ENCODE peak calls at places on chromosomes 7 and 10, in eight cellular contexts. P, Q, I, W, C, J, X and Z are unnamed samples. For H3K4me1, the result is how much of the 10 kb centered on the place peaks cover.

GRCh38 chr10:79082631-79083581 is 14.1 kb downstream of the ZMIZ1 start:
- DNase-seq in X (peak), Q (no peak), W (no peak), P (no peak), C (no peak), J (no peak), I (no peak), Z (no peak)

GRCh38 chr10:52779541-52780390 is 7.2 kb upstream of the MBL2 start:
- DNase-seq in X (peak), J (peak), I (no peak), Q (peak), P (peak), W (peak), C (no peak), Z (peak)

GRCh38 chr7:158541330-158542010 is 46.2 kb downstream of the PTPRN2 start:
- DNase-seq in Q (no peak), P (no peak), W (no peak), I (no peak), J (no peak), C (no peak), X (peak), Z (no peak)

GRCh38 chr10:36681751-36682633 is 443.4 kb upstream of the ANKRD30A start:
- DNase-seq in P (no peak), X (no peak), W (no peak), Q (no peak), C (no peak), J (no peak), I (no peak), Z (no peak)

GRCh38 chr7:101746311-101746710 is 71.1 kb upstream of the CUX1 start:
- DNase-seq in J (no peak), X (peak), C (no peak), I (no peak), P (no peak), W (no peak), Q (no peak), Z (no peak)

GRCh38 chr10:114857922-114858629 is 36.5 kb downstream of the FHIP2A start:
- DNase-seq in C (no peak), P (no peak), I (no peak), J (no peak), Q (no peak), W (no peak), X (no peak), Z (no peak)

GRCh38 chr7:111255576-111255975 is 164.6 kb downstream of the LRRN3 start:
- DNase-seq in W (no peak), C (no peak), P (no peak), J (no peak), I (no peak), Q (no peak), X (no peak), Z (no peak)

GRCh38 chr7:20741801-20742200 is 44.9 kb downstream of the SP8 start:
- DNase-seq in X (no peak), Q (no peak), C (no peak), I (no peak), P (no peak), J (no peak), W (no peak), Z (no peak)

GRCh38 chr7:84117304-84117703 is 77.3 kb downstream of the SEMA3A start:
- DNase-seq in X (no peak), I (no peak), J (no peak), Q (no peak), C (no peak), P (no peak), W (no peak), Z (no peak)

GRCh38 chr7:23945472-23945871 is 235.5 kb downstream of the STK31 start:
- DNase-seq in W (no peak), Q (no peak), P (no peak), X (no peak), I (no peak), J (no peak), C (no peak), Z (no peak)

GRCh38 chr7:2259480-2259879 is 17.5 kb downstream of the NUDT1 start:
- DNase-seq in X (no peak), Q (no peak), C (no peak), J (no peak), P (no peak), I (no peak), W (no peak), Z (no peak)

GRCh38 chr10:78170026-78170475 is 136.4 kb downstream of the RPS24 start:
- DNase-seq in I (no peak), C (no peak), J (no peak), P (no peak), W (no peak), Q (no peak), X (no peak), Z (no peak)

GRCh38 chr10:122164815-122165491 is 106.1 kb upstream of the BTBD16 start:
- DNase-seq in P (no peak), J (no peak), C (no peak), W (no peak), Q (no peak), X (no peak), I (no peak), Z (no peak)

GRCh38 chr7:93211228-93211818 is 14.9 kb downstream of the HEPACAM2 start:
- DNase-seq in Q (no peak), I (no peak), P (no peak), C (no peak), J (no peak), X (no peak), W (no peak), Z (no peak)

GRCh38 chr10:62733654-62734293 is 70.7 kb upstream of the ADO start:
- DNase-seq in X (no peak), P (no peak), C (no peak), Q (no peak), I (no peak), J (no peak), W (no peak), Z (no peak)

GRCh38 chr7:131021460-131021859 is 287.5 kb upstream of the KLF14 start:
- DNase-seq in J (no peak), Q (peak), X (no peak), W (no peak), I (no peak), P (no peak), C (no peak), Z (no peak)

GRCh38 chr7:99407849-99408346 is 499 bp downstream of the PDAP1 start:
- DNase-seq in J (no peak), I (no peak), P (peak), C (no peak), W (peak), Q (no peak), X (no peak), Z (peak)

GRCh38 chr10:51005551-51005950 is 68.7 kb upstream of the PRKG1 start:
- DNase-seq in Q (no peak), J (no peak), C (no peak), X (no peak), P (no peak), I (no peak), W (no peak), Z (no peak)

GRCh38 chr10:17056781-17057191 is 72.8 kb downstream of the CUBN start:
- DNase-seq in P (no peak), I (no peak), Q (no peak), W (no peak), C (no peak), J (no peak), X (no peak), Z (no peak)

GRCh38 chr7:103735377-103735776 is 254.1 kb downstream of the RELN start:
- DNase-seq in Q (no peak), W (no peak), C (no peak), I (no peak), J (no peak), X (no peak), P (no peak), Z (no peak)

GRCh38 chr7:66921918-66922486 is 977 bp downstream of the TMEM248 start:
- DNase-seq in W (no peak), P (no peak), C (no peak), J (no peak), Q (no peak), I (peak), X (peak), Z (peak)

GRCh38 chr7:131098527-131098926 is 229.1 kb upstream of the MKLN1 start:
- DNase-seq in I (no peak), P (no peak), J (no peak), C (no peak), Q (no peak), W (no peak), X (no peak), Z (no peak)

GRCh38 chr10:423167-423566 is 266.3 kb downstream of the DIP2C start:
- DNase-seq in C (no peak), W (no peak), X (no peak), Q (no peak), J (no peak), I (no peak), P (no peak), Z (no peak)

GRCh38 chr10:48215148-48215982 is 59.1 kb downstream of the FRMPD2 start:
- DNase-seq in W (peak), J (peak), I (no peak), P (peak), X (peak), C (peak), Q (no peak), Z (peak)

GRCh38 chr7:4733936-4734528 is 41.4 kb upstream of the AP5Z1 start:
- DNase-seq in P (no peak), W (no peak), C (no peak), I (no peak), X (no peak), J (no peak), Q (no peak), Z (no peak)

GRCh38 chr10:122462533-122463465 is 1.4 kb downstream of the HTRA1 start:
- DNase-seq in P (no peak), Q (no peak), I (no peak), W (peak), J (no peak), X (no peak), C (peak), Z (peak)

GRCh38 chr10:123183724-123184123 is 29.5 kb downstream of the BUB3 start:
- DNase-seq in Q (no peak), J (no peak), P (no peak), X (no peak), I (no peak), W (no peak), C (no peak), Z (no peak)

GRCh38 chr10:113585949-113586348 is 33.1 kb downstream of the HABP2 start:
- DNase-seq in C (no peak), X (peak), Q (no peak), P (no peak), J (no peak), I (no peak), W (no peak), Z (no peak)

GRCh38 chr10:5629789-5630436 is 36.5 kb downstream of the ASB13 start:
- DNase-seq in Q (no peak), I (peak), X (peak), W (peak), J (peak), P (peak), C (peak), Z (peak)

GRCh38 chr7:46291064-46291463 is 370.0 kb upstream of the IGFBP3 start:
- DNase-seq in X (no peak), I (no peak), J (no peak), C (no peak), P (no peak), Q (no peak), W (no peak), Z (peak)

GRCh38 chr7:102065226-102065625 is 221.4 kb upstream of the SH2B2 start:
- DNase-seq in Q (no peak), I (no peak), X (no peak), C (no peak), P (no peak), J (no peak), W (no peak), Z (no peak)

GRCh38 chr10:97643586-97643985 is 3.1 kb downstream of the PI4K2A start:
- DNase-seq in X (no peak), P (no peak), I (no peak), C (no peak), W (no peak), J (no peak), Q (no peak), Z (no peak)

GRCh38 chr10:97644961-97645360 is 4.5 kb downstream of the PI4K2A start:
- DNase-seq in Q (no peak), I (no peak), J (no peak), P (no peak), C (no peak), X (no peak), W (no peak), Z (no peak)

GRCh38 chr10:97647556-97647955 is 7.1 kb downstream of the PI4K2A start:
- DNase-seq in X (no peak), J (no peak), I (no peak), P (no peak), C (no peak), Q (no peak), W (no peak), Z (no peak)

GRCh38 chr10:97651773-97652172 is 11.3 kb downstream of the PI4K2A start:
- DNase-seq in X (no peak), Q (no peak), W (no peak), C (no peak), P (no peak), I (no peak), J (no peak), Z (no peak)

DNA sequence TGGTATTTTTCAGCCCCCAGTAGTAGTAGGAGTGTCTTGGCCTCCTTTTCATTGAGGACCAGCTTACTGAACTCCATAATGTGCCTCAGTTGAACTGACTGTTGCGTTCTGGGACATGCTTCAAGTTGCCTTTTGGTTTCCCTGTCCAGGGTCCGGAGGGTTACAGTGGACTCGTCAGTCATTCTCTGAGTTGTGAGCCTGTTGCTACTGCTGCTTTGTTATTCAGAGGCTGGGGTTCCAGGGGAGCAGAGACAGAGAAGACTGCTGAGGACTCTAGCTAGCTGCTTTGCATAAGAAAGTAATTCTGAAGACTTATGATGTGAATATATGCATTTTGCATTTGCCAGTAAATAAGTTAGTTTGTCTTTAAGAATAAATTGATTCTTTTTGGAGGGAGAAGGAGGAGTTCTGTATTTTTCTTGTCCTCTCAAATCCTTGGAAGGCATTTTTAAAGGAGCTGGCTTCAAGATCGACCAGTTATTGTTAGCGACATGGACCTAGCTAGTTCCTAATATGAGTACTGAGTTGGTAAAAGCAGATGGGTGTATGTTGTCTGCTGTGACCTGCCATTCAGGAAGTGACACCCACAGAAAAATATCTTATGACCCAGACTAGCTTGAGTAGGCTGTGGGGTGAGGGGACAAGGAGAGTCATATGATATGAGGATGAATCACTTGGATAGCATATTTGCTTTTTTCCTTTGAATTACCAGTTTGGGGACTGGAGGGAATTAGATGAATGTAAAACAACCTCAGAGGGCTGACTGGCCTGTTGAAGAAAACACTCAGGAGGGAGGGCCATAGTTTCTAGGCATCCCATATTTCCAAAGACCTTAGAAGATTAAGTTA is 8.3 kb downstream of the PI4K2A start:
- DNase-seq in I (peak), C (no peak), J (no peak), W (no peak), Q (no peak), X (peak), P (no peak), Z (no peak)
- H3K4me1 ChIP-seq in I (under half), C (under half), J (under half), W (under half), Q (under half), X (under half), P (under half), Z (under half)

GRCh38 chr10:4073912-4074311 is 288.9 kb upstream of the KLF6 start:
- DNase-seq in X (no peak), Q (peak), J (no peak), C (no peak), W (no peak), P (no peak), I (no peak), Z (peak)

GRCh38 chr10:4069491-4069890 is 284.5 kb upstream of the KLF6 start:
- DNase-seq in I (no peak), C (no peak), W (no peak), J (no peak), X (no peak), Q (peak), P (no peak), Z (no peak)

GRCh38 chr10:4070171-4070570 is 285.2 kb upstream of the KLF6 start:
- DNase-seq in C (no peak), P (no peak), I (no peak), X (no peak), W (no peak), J (no peak), Q (no peak), Z (no peak)

GRCh38 chr10:4068255-4069028 is 283.4 kb upstream of the KLF6 start:
- DNase-seq in P (no peak), Q (peak), C (no peak), W (no peak), I (no peak), J (no peak), X (no peak), Z (no peak)

DNA sequence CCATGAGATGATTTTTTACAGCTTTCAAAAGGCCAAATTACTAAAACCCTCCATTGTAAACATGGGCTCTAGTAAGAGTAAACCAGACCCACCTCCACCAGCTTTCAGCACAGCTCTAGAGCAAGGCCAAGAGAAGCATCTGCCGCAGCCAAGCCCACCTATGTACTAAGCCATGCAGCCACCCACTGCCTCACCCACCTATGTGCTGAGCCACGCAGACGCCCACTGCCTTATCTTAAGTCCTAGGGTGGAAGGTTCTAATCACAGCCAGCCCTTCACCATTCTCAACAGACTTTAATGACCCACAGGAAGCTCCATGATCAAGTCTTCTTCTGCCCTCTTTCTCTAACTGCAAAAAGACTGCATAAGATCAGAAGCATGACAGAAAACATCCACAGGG is 285.9 kb upstream of the KLF6 start:
- DNase-seq in W (no peak), C (no peak), Q (peak), I (no peak), J (no peak), X (no peak), P (no peak), Z (no peak)
- H3K4me1 ChIP-seq in W (under half), C (under half), Q (half or more), I (under half), J (under half), X (under half), P (under half), Z (under half)

DNA sequence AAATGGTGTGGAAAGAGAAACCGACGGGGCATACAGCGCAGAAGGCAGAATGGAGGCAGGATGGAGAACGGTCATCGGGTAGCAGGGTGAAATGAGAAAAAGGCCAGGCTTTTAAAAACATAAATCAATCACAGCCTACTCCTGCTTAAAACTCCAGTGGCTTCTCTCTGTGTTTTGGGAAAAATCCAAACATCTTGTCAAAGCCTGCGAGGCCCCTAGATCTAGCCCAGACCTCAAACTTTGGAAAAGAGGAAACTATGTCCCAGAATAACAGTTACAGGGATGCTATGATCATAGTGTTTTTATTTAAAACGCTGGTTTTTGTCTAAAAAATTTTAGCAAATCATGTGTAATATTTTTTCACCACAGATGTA is 41.1 kb downstream of the PPP1R3C start:
- DNase-seq in W (no peak), J (no peak), C (no peak), X (no peak), P (no peak), Q (no peak), I (no peak), Z (no peak)
- H3K4me1 ChIP-seq in W (under half), J (under half), C (under half), X (under half), P (under half), Q (half or more), I (under half), Z (half or more)

DNA sequence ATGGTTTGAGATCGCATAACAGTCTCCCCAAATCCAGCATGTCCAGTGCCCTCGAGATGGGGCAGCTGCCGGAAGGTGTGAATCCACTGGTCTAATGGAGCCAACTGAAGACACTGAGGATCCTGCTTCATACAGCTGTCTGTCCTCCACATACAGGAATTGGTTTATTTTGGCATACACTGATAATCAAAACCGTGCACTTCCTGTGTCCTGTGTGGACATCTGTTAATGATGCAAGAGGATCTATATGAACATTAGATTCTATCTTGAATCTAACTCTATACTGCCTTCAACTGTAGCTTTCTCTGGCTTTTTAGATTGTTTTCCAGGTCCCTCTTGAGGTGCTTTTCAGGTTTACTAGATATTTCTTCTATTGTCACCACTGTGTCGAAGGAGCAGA is 3.0 kb upstream of the JAZF1 start:
- DNase-seq in C (no peak), Q (no peak), P (no peak), J (no peak), W (no peak), X (no peak), I (no peak), Z (peak)
- H3K4me1 ChIP-seq in C (under half), Q (under half), P (under half), J (under half), W (under half), X (under half), I (under half), Z (under half)

GRCh38 chr10:14567421-14567820 is 207.3 kb downstream of the FAM107B start:
- DNase-seq in X (no peak), J (no peak), C (no peak), P (no peak), Q (no peak), W (no peak), I (no peak), Z (no peak)

GRCh38 chr10:14563359-14563758 is 211.3 kb downstream of the FAM107B start:
- DNase-seq in J (no peak), Q (no peak), W (no peak), C (no peak), I (no peak), P (no peak), X (no peak), Z (no peak)

GRCh38 chr10:14566498-14566897 is 208.2 kb downstream of the FAM107B start:
- DNase-seq in Q (no peak), W (no peak), P (no peak), C (no peak), I (no peak), X (no peak), J (no peak), Z (no peak)

GRCh38 chr10:14564268-14564744 is 210.4 kb downstream of the FAM107B start:
- DNase-seq in X (no peak), J (no peak), P (no peak), W (no peak), C (no peak), Q (no peak), I (peak), Z (no peak)

DNA sequence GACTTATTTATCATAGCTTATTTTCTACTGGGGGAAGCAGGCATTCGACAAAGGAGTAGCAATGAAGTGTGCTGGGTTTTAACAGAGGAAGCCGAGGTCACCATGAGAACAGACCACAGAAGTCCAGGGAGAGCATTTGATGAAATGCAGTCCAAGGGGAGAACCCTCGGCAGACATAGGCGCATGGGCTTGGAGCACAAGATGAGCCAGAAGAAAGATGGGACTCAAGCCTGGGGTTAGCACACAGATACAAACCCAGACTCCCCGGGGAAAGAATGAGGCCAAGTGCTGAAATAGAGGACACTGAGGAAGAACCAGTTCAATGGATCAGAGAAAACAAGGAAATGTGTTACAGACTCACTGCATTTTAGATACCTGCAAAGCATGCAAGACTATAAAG is 209.5 kb downstream of the FAM107B start:
- DNase-seq in X (no peak), Q (no peak), P (no peak), C (no peak), I (no peak), W (no peak), J (no peak), Z (no peak)
- H3K4me1 ChIP-seq in X (under half), Q (under half), P (under half), C (under half), I (half or more), W (under half), J (under half), Z (under half)